ENCODE peak calls at places on chromosomes 2 and 18, in ten cellular contexts. One of them, this sample, is unnamed.

GRCh38 chr2:221104391-221104811 is 467.7 kb downstream of the EPHA4 start:
- DNase-seq in lower lobe of right lung: peak
- DNase-seq in endodermal cell: peak
- DNase-seq in OCI-LY7: no peak
- DNase-seq in lower leg skin: peak
- DNase-seq in ovary: peak
- DNase-seq in WTC11: peak
- DNase-seq in neural progenitor cell: peak
- DNase-seq in hepatocyte: peak
- DNase-seq in tibial artery: peak
- DNase-seq in this sample: no peak

GRCh38 chr2:237199082-237199481 is 113.4 kb downstream of the COPS8 start:
- DNase-seq in lower lobe of right lung: no peak
- DNase-seq in endodermal cell: no peak
- DNase-seq in OCI-LY7: no peak
- DNase-seq in lower leg skin: no peak
- DNase-seq in ovary: no peak
- DNase-seq in WTC11: no peak
- DNase-seq in neural progenitor cell: no peak
- DNase-seq in hepatocyte: no peak
- DNase-seq in tibial artery: no peak
- DNase-seq in this sample: no peak

GRCh38 chr2:10352972-10353371 is 50.3 kb downstream of the HPCAL1 start:
- DNase-seq in lower lobe of right lung: no peak
- DNase-seq in endodermal cell: no peak
- DNase-seq in OCI-LY7: no peak
- DNase-seq in lower leg skin: no peak
- DNase-seq in ovary: no peak
- DNase-seq in WTC11: no peak
- DNase-seq in neural progenitor cell: no peak
- DNase-seq in hepatocyte: no peak
- DNase-seq in tibial artery: no peak
- DNase-seq in this sample: no peak

GRCh38 chr18:9673296-9674251 is 34.5 kb upstream of the RAB31 start:
- DNase-seq in lower lobe of right lung: peak
- DNase-seq in endodermal cell: peak
- DNase-seq in OCI-LY7: peak
- DNase-seq in lower leg skin: peak
- DNase-seq in ovary: no peak
- DNase-seq in WTC11: no peak
- DNase-seq in neural progenitor cell: peak
- DNase-seq in hepatocyte: peak
- DNase-seq in tibial artery: no peak
- DNase-seq in this sample: no peak

GRCh38 chr2:71064754-71065621 is 3.5 kb upstream of the NAGK start:
- DNase-seq in lower lobe of right lung: no peak
- DNase-seq in endodermal cell: no peak
- DNase-seq in OCI-LY7: peak
- DNase-seq in lower leg skin: no peak
- DNase-seq in ovary: no peak
- DNase-seq in WTC11: no peak
- DNase-seq in neural progenitor cell: no peak
- DNase-seq in hepatocyte: no peak
- DNase-seq in tibial artery: no peak
- DNase-seq in this sample: no peak

GRCh38 chr2:174594451-174594850 is 3.2 kb downstream of the WIPF1 start:
- DNase-seq in lower lobe of right lung: no peak
- DNase-seq in endodermal cell: no peak
- DNase-seq in OCI-LY7: peak
- DNase-seq in lower leg skin: no peak
- DNase-seq in ovary: no peak
- DNase-seq in WTC11: no peak
- DNase-seq in neural progenitor cell: no peak
- DNase-seq in hepatocyte: no peak
- DNase-seq in tibial artery: no peak
- DNase-seq in this sample: no peak

GRCh38 chr2:234980476-234981187 is 28.8 kb downstream of the SH3BP4 start:
- DNase-seq in lower lobe of right lung: no peak
- DNase-seq in endodermal cell: no peak
- DNase-seq in OCI-LY7: no peak
- DNase-seq in lower leg skin: no peak
- DNase-seq in ovary: no peak
- DNase-seq in WTC11: no peak
- DNase-seq in neural progenitor cell: no peak
- DNase-seq in hepatocyte: peak
- DNase-seq in tibial artery: no peak
- DNase-seq in this sample: no peak

GRCh38 chr2:20027715-20028434 is 15.4 kb upstream of the MATN3 start:
- DNase-seq in lower lobe of right lung: no peak
- DNase-seq in endodermal cell: no peak
- DNase-seq in OCI-LY7: no peak
- DNase-seq in lower leg skin: no peak
- DNase-seq in ovary: no peak
- DNase-seq in WTC11: no peak
- DNase-seq in neural progenitor cell: no peak
- DNase-seq in hepatocyte: no peak
- DNase-seq in tibial artery: no peak
- DNase-seq in this sample: no peak

GRCh38 chr2:121409388-121409787 is 121.3 kb upstream of the RNU4ATAC start:
- DNase-seq in lower lobe of right lung: no peak
- DNase-seq in endodermal cell: no peak
- DNase-seq in OCI-LY7: no peak
- DNase-seq in lower leg skin: no peak
- DNase-seq in ovary: no peak
- DNase-seq in WTC11: no peak
- DNase-seq in neural progenitor cell: no peak
- DNase-seq in hepatocyte: no peak
- DNase-seq in tibial artery: no peak
- DNase-seq in this sample: no peak

GRCh38 chr2:46555011-46555410 is 75.6 kb downstream of the TMEM247 start:
- DNase-seq in lower lobe of right lung: no peak
- DNase-seq in endodermal cell: peak
- DNase-seq in OCI-LY7: peak
- DNase-seq in lower leg skin: no peak
- DNase-seq in ovary: no peak
- DNase-seq in WTC11: peak
- DNase-seq in neural progenitor cell: peak
- DNase-seq in hepatocyte: no peak
- DNase-seq in tibial artery: no peak
- DNase-seq in this sample: no peak

GRCh38 chr2:155663265-155663664 is 669.3 kb downstream of the NR4A2 start:
- DNase-seq in lower lobe of right lung: no peak
- DNase-seq in endodermal cell: no peak
- DNase-seq in OCI-LY7: no peak
- DNase-seq in lower leg skin: no peak
- DNase-seq in ovary: no peak
- DNase-seq in WTC11: no peak
- DNase-seq in neural progenitor cell: no peak
- DNase-seq in hepatocyte: no peak
- DNase-seq in tibial artery: no peak
- DNase-seq in this sample: no peak

GRCh38 chr2:36698978-36699377 is 2.5 kb downstream of the VIT start:
- DNase-seq in lower lobe of right lung: no peak
- DNase-seq in endodermal cell: no peak
- DNase-seq in OCI-LY7: no peak
- DNase-seq in lower leg skin: peak
- DNase-seq in ovary: no peak
- DNase-seq in WTC11: no peak
- DNase-seq in neural progenitor cell: no peak
- DNase-seq in hepatocyte: no peak
- DNase-seq in tibial artery: peak
- DNase-seq in this sample: no peak

DNA sequence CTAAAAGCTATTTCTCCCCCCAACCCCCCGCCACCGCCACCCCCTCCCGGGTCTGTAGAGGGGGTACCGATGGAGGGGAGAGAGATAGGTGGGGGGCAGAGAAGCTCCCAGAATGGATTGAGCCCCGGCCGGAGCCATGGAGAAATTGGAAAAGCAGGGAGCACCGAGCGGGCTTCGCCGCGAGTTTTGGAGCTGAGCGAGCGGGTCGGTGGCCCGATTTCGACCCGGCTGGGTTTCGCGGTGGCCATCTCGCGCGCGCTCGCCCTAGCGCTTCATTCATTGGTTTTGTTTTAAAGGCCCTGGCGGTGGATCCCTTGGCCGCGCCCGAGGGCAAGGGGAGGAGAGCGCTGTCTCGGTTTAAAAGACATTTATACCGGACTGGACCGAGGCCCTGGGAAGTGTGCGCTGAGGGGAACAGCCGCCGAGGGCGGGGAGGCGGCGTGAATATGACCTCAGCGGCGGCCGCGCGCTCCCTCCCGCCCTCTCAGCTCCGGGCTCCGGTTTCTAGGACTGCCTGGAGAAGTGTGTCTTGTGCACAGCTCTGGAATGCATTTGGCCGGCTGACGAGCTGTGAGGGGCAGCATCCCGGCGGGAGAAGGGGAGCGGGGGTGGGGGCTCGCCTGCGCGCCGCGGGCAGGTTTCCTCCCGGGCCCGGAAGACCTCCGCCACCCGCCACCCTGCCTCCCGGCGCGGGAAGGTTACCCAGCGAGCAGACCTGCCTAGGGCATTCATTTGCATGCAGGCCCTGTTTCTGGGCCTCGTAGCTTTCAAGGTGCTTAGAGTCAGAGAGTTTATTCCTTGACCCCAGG is 1.7 kb upstream of the SMAD7 start:
- DNase-seq in lower lobe of right lung: peak
- DNase-seq in endodermal cell: peak
- DNase-seq in OCI-LY7: peak
- DNase-seq in lower leg skin: peak
- DNase-seq in ovary: peak
- DNase-seq in WTC11: peak
- DNase-seq in neural progenitor cell: peak
- DNase-seq in hepatocyte: peak
- DNase-seq in tibial artery: peak
- DNase-seq in this sample: no peak
- TF ChIP-seq CTCF in lower lobe of right lung: no peak
- TF ChIP-seq CTCF in endodermal cell: peak
- TF ChIP-seq CTCF in OCI-LY7: no peak
- TF ChIP-seq CTCF in lower leg skin: no peak
- TF ChIP-seq CTCF in ovary: no peak
- TF ChIP-seq CTCF in WTC11: no peak
- TF ChIP-seq CTCF in neural progenitor cell: no peak
- TF ChIP-seq CTCF in hepatocyte: no peak
- TF ChIP-seq CTCF in tibial artery: no peak
- TF ChIP-seq CTCF in this sample: no peak

DNA sequence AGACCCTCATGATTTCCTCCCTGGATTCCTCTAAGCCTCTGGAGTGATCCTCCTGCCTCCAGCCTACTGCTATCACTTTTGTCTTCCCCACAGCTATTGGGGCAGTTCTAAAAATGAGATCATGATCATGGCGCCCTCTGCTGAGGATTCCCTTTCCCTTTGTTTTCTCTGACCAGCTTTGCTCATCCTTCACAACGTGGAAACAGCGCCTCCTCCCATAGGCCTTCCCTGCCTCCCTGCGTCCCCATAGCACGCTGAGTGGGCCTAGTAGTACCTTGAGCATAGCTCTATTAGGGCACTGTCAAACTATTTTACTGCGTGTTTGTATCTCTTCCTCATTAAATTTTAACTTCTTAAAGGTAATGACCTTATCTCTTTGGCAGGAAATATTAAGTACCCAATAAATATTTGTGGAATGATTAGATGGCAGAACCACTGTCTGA is 207.0 kb upstream of the FANCL start:
- DNase-seq in lower lobe of right lung: no peak
- DNase-seq in endodermal cell: peak
- DNase-seq in OCI-LY7: peak
- DNase-seq in lower leg skin: peak
- DNase-seq in ovary: peak
- DNase-seq in WTC11: peak
- DNase-seq in neural progenitor cell: peak
- DNase-seq in hepatocyte: peak
- DNase-seq in tibial artery: no peak
- DNase-seq in this sample: no peak
- TF ChIP-seq CTCF in lower lobe of right lung: peak
- TF ChIP-seq CTCF in endodermal cell: peak
- TF ChIP-seq CTCF in OCI-LY7: peak
- TF ChIP-seq CTCF in lower leg skin: no peak
- TF ChIP-seq CTCF in ovary: no peak
- TF ChIP-seq CTCF in WTC11: peak
- TF ChIP-seq CTCF in neural progenitor cell: peak
- TF ChIP-seq CTCF in hepatocyte: peak
- TF ChIP-seq CTCF in tibial artery: peak
- TF ChIP-seq CTCF in this sample: peak

GRCh38 chr2:240387669-240388358 is 47.6 kb upstream of the GPC1 start:
- DNase-seq in lower lobe of right lung: peak
- DNase-seq in endodermal cell: no peak
- DNase-seq in OCI-LY7: no peak
- DNase-seq in lower leg skin: no peak
- DNase-seq in ovary: peak
- DNase-seq in WTC11: no peak
- DNase-seq in neural progenitor cell: no peak
- DNase-seq in hepatocyte: peak
- DNase-seq in tibial artery: peak
- DNase-seq in this sample: no peak
- TF ChIP-seq CTCF in lower lobe of right lung: no peak
- TF ChIP-seq CTCF in endodermal cell: no peak
- TF ChIP-seq CTCF in OCI-LY7: no peak
- TF ChIP-seq CTCF in lower leg skin: no peak
- TF ChIP-seq CTCF in ovary: no peak
- TF ChIP-seq CTCF in WTC11: no peak
- TF ChIP-seq CTCF in neural progenitor cell: no peak
- TF ChIP-seq CTCF in hepatocyte: no peak
- TF ChIP-seq CTCF in tibial artery: no peak
- TF ChIP-seq CTCF in this sample: no peak

GRCh38 chr2:27053321-27053720 is 1.9 kb downstream of the AGBL5 start:
- DNase-seq in lower lobe of right lung: no peak
- DNase-seq in endodermal cell: no peak
- DNase-seq in OCI-LY7: no peak
- DNase-seq in lower leg skin: no peak
- DNase-seq in ovary: no peak
- DNase-seq in WTC11: no peak
- DNase-seq in neural progenitor cell: no peak
- DNase-seq in hepatocyte: no peak
- DNase-seq in tibial artery: no peak
- DNase-seq in this sample: no peak

GRCh38 chr2:27051902-27052645 is 606 bp downstream of the AGBL5 start:
- DNase-seq in lower lobe of right lung: peak
- DNase-seq in endodermal cell: no peak
- DNase-seq in OCI-LY7: no peak
- DNase-seq in lower leg skin: peak
- DNase-seq in ovary: peak
- DNase-seq in WTC11: peak
- DNase-seq in neural progenitor cell: peak
- DNase-seq in hepatocyte: peak
- DNase-seq in tibial artery: peak
- DNase-seq in this sample: no peak

GRCh38 chr2:27049422-27050280 is 1.8 kb upstream of the AGBL5 start:
- DNase-seq in lower lobe of right lung: peak
- DNase-seq in endodermal cell: peak
- DNase-seq in OCI-LY7: peak
- DNase-seq in lower leg skin: peak
- DNase-seq in ovary: peak
- DNase-seq in WTC11: no peak
- DNase-seq in neural progenitor cell: no peak
- DNase-seq in hepatocyte: peak
- DNase-seq in tibial artery: peak
- DNase-seq in this sample: peak

GRCh38 chr2:27050996-27051901 is at the start of gene AGBL5:
- DNase-seq in lower lobe of right lung: peak
- DNase-seq in endodermal cell: peak
- DNase-seq in OCI-LY7: peak
- DNase-seq in lower leg skin: peak
- DNase-seq in ovary: peak
- DNase-seq in WTC11: peak
- DNase-seq in neural progenitor cell: peak
- DNase-seq in hepatocyte: peak
- DNase-seq in tibial artery: peak
- DNase-seq in this sample: peak

GRCh38 chr2:27050281-27050995 is 1.0 kb upstream of the AGBL5 start:
- DNase-seq in lower lobe of right lung: peak
- DNase-seq in endodermal cell: peak
- DNase-seq in OCI-LY7: peak
- DNase-seq in lower leg skin: peak
- DNase-seq in ovary: peak
- DNase-seq in WTC11: peak
- DNase-seq in neural progenitor cell: peak
- DNase-seq in hepatocyte: peak
- DNase-seq in tibial artery: peak
- DNase-seq in this sample: peak
- TF ChIP-seq CTCF in lower lobe of right lung: peak
- TF ChIP-seq CTCF in endodermal cell: peak
- TF ChIP-seq CTCF in OCI-LY7: peak
- TF ChIP-seq CTCF in lower leg skin: no peak
- TF ChIP-seq CTCF in ovary: no peak
- TF ChIP-seq CTCF in WTC11: no peak
- TF ChIP-seq CTCF in neural progenitor cell: peak
- TF ChIP-seq CTCF in hepatocyte: peak
- TF ChIP-seq CTCF in tibial artery: peak
- TF ChIP-seq CTCF in this sample: no peak